ENCODE peak calls at places on chromosomes 11 and 22, in five cellular contexts. S is heart right ventricle, R is right lobe of liver, T is keratinocyte, M is A549. G is an unnamed sample.

GRCh38 chr11:76153609-76153949 is 52.7 kb downstream of the WNT11 start:
- DNase-seq in S (no peak), R (no peak), M (no peak), T (no peak), G (peak; percentile 76)

GRCh38 chr11:115334932-115335788 is 169.1 kb downstream of the CADM1 start:
- DNase-seq in R (no peak), S (no peak), T (no peak), M (peak; percentile 6), G (no peak)

GRCh38 chr11:721913-722811 is 16.1 kb downstream of the EPS8L2 start:
- DNase-seq in S (no peak), T (no peak), R (peak; percentile 50), M (no peak), G (peak; percentile 58)

GRCh38 chr11:115682901-115683300 is 178.7 kb upstream of the CADM1 start:
- DNase-seq in S (no peak), T (no peak), R (no peak), M (no peak), G (no peak)

GRCh38 chr22:45430871-45431270 is 17.4 kb downstream of the RIBC2 start:
- DNase-seq in R (no peak), T (no peak), M (no peak), S (no peak), G (no peak)

GRCh38 chr11:17760102-17761029 is 25.8 kb downstream of the KCNC1 start:
- DNase-seq in S (peak; percentile 40), M (peak; percentile 57), T (no peak), R (peak; percentile 75), G (peak; percentile 65)

GRCh38 chr11:23539556-23539955 is 679.3 kb upstream of the CCDC179 start:
- DNase-seq in M (no peak), R (no peak), T (no peak), S (no peak), G (no peak)

GRCh38 chr11:132078230-132078629 is 707.8 kb downstream of the NTM start:
- DNase-seq in T (no peak), S (no peak), M (no peak), R (no peak), G (no peak)

GRCh38 chr11:57205046-57205671 is 23.4 kb downstream of the LRRC55 start:
- DNase-seq in S (no peak), M (no peak), T (no peak), R (no peak), G (peak; percentile 80)

GRCh38 chr11:45809456-45810395 is 4.8 kb downstream of the SLC35C1 start:
- DNase-seq in R (no peak), T (no peak), S (no peak), M (no peak), G (no peak)

GRCh38 chr11:64726211-64726641 is 3.2 kb upstream of the NRXN2 start:
- DNase-seq in M (no peak), R (no peak), T (no peak), S (no peak), G (peak; percentile 36)

GRCh38 chr11:16392646-16393045 is 36.3 kb upstream of the SOX6 start:
- DNase-seq in R (no peak), M (no peak), S (no peak), T (no peak), G (no peak)

GRCh38 chr11:99069831-99070444 is 49.2 kb downstream of the CNTN5 start:
- DNase-seq in R (peak; percentile 34), M (no peak), S (no peak), T (no peak), G (peak; percentile 10)

GRCh38 chr11:15801616-15802015 is 554.7 kb downstream of the SOX6 start:
- DNase-seq in M (no peak), R (no peak), T (no peak), S (no peak), G (no peak)

GRCh38 chr22:46638601-46639431 is 18.6 kb downstream of the GRAMD4 start:
- DNase-seq in M (no peak), S (no peak), T (no peak), R (peak; percentile 94), G (no peak)

GRCh38 chr11:106281455-106282173 is 204.2 kb downstream of the AASDHPPT start:
- DNase-seq in M (peak; percentile 1), S (no peak), R (no peak), T (peak; percentile 46), G (no peak)

GRCh38 chr11:72681226-72682153 is 7.3 kb upstream of the PDE2A start:
- DNase-seq in T (no peak), M (no peak), S (no peak), R (no peak), G (no peak)

GRCh38 chr22:43185860-43186261 is 1.1 kb downstream of the TTLL12 start:
- DNase-seq in M (peak; percentile 26), R (peak; percentile 71), S (peak; percentile 35), T (no peak), G (peak; percentile 80)

GRCh38 chr11:15194671-15195415 is 80.1 kb downstream of the INSC start:
- DNase-seq in T (no peak), R (no peak), M (no peak), S (no peak), G (no peak)

GRCh38 chr11:79294845-79295520 is 145.8 kb downstream of the TENM4 start:
- DNase-seq in T (no peak), M (no peak), R (no peak), S (no peak), G (no peak)

GRCh38 chr22:26172389-26172990 is 3.2 kb downstream of the SEZ6L start:
- DNase-seq in M (peak; percentile 22), T (no peak), S (peak; percentile 9), R (peak; percentile 35), G (peak; percentile 38)

GRCh38 chr11:72724021-72724561 is 28.1 kb downstream of the ARAP1 start:
- DNase-seq in S (no peak), R (no peak), M (no peak), T (peak; percentile 36), G (peak; percentile 11)

GRCh38 chr11:1747753-1748466 is 2.5 kb downstream of the IFITM10 start:
- DNase-seq in M (no peak), R (peak; percentile 33), S (no peak), T (no peak), G (peak; percentile 61)

GRCh38 chr11:64298966-64299846 is 952 bp upstream of the CATSPERZ start:
- DNase-seq in T (no peak), M (no peak), S (peak; percentile 60), R (peak; percentile 65), G (peak; percentile 91)

GRCh38 chr11:32382339-32383049 is 52.8 kb downstream of the WT1 start:
- DNase-seq in M (no peak), S (no peak), T (no peak), R (no peak), G (no peak)

GRCh38 chr11:7589861-7590260 is 76.1 kb downstream of the PPFIBP2 start:
- DNase-seq in T (no peak), M (no peak), S (no peak), R (no peak), G (no peak)

DNA sequence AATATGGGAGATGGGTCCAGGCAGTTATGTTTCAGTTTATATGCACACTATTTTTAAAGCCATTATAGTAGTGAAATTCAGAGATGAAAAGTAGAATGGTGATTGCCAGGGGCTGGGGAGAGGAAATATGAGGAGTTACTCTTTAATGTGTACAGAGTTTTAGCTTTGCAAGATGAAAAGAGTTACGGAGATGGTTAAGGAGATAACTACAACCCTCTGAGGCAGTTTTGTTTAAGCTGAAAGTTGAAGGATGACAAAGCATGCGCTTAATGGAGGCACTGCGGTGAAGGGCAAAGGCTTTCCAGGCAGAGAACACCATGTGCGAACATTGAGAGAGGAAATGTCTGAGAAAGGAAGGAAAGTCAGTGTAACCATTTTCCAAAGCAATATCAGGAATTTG is 18.2 kb upstream of the BMAL1 start:
- DNase-seq in T (no peak), R (no peak), S (no peak), M (no peak), G (no peak)
- H3K9me3 ChIP-seq in T (no peaks in the 10 kb centered on the region), R (no peaks in the 10 kb centered on the region), S (no peaks in the 10 kb centered on the region), M (no peaks in the 10 kb centered on the region), G (no peaks in the 10 kb centered on the region)

GRCh38 chr11:118175031-118175531 is 1.4 kb downstream of the SCN2B start:
- DNase-seq in S (no peak), R (peak; percentile 42), M (no peak), T (peak; percentile 81), G (no peak)

GRCh38 chr11:118176400-118177134 is at the start of gene SCN2B:
- DNase-seq in T (no peak), M (no peak), S (no peak), R (no peak), G (no peak)

GRCh38 chr11:118174006-118174567 is 2.4 kb downstream of the SCN2B start:
- DNase-seq in R (no peak), T (no peak), M (no peak), S (no peak), G (no peak)

GRCh38 chr11:118172356-118172755 is 4.1 kb downstream of the SCN2B start:
- DNase-seq in R (no peak), M (no peak), T (no peak), S (no peak), G (no peak)

GRCh38 chr11:118175600-118176399 is 639 bp downstream of the SCN2B start:
- DNase-seq in R (no peak), T (peak; percentile 67), S (no peak), M (no peak), G (no peak)
- H3K4me3 ChIP-seq in R (no peak overlapping the region), T (peak overlapping the region; percentile 51), S (peak overlapping the region; percentile 48), M (no peak overlapping the region), G (peak overlapping the region; percentile 67)

GRCh38 chr22:21938906-21939305 is 13.7 kb downstream of the PPM1F start:
- DNase-seq in S (no peak), T (no peak), M (no peak), R (no peak), G (no peak)

GRCh38 chr22:21941921-21942320 is 10.7 kb downstream of the PPM1F start:
- DNase-seq in T (no peak), M (no peak), S (no peak), R (no peak), G (no peak)

GRCh38 chr22:21939392-21940319 is 13.0 kb downstream of the PPM1F start:
- DNase-seq in S (peak; percentile 48), R (no peak), M (no peak), T (no peak), G (peak; percentile 58)

GRCh38 chr22:21942407-21942895 is 10.2 kb downstream of the PPM1F start:
- DNase-seq in T (peak; percentile 44), S (peak; percentile 90), R (peak; percentile 83), M (peak; percentile 31), G (peak; percentile 95)

DNA sequence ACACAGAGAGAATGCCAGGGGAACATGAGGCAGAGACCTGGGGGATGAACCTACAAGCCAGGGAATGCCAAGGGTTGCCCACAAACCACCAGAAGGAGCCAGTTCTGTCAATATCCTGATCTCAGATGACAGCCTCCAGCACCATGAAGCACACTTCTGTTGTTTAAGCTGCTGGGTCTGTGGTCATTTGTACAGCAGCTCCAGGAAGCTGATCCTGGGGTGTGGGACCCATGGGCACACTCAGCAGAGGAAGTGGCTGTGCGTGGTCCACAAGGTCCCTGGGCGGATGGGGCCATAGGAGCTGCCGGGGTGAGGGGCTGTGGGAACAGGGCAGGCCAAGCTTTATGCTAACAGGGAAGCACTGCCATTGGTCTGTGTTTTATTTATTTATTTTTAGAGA is 12.1 kb downstream of the PPM1F start:
- DNase-seq in T (no peak), M (no peak), R (no peak), S (no peak), G (peak; percentile 71)
- H3K4me1 ChIP-seq in T (peaks cover 46% of the 10 kb centered on the region), M (peaks cover 27% of the 10 kb centered on the region), R (no peaks in the 10 kb centered on the region), S (peaks cover 84% of the 10 kb centered on the region), G (peaks cover 35% of the 10 kb centered on the region)

DNA sequence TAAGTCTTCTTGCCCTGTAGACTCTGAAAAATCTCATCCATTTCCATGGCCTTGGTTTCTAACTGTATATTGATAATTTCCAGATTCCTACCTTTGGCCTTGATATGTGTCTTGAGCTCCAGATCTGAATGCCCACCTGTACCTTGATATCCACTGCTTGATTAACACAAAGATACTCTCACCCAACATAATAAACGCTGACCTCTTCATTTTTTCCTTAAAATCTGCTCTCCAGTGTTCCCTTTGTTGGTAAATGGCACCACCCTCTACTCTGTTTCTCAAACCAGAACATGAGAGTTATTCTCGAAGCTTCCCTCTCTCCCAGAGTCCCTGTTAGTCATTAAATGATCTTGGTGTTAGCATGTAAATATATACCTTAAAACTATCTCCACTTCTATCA is 13.4 kb downstream of the TUG1 start:
- DNase-seq in S (no peak), T (no peak), M (no peak), R (no peak), G (no peak)
- H3K9me3 ChIP-seq in S (no peaks in the 10 kb centered on the region), T (no peaks in the 10 kb centered on the region), M (peaks cover 17% of the 10 kb centered on the region), R (no peaks in the 10 kb centered on the region), G (no peaks in the 10 kb centered on the region)